ENCODE peak calls at places on chromosomes 6 and 20, in four cellular contexts. One of them, this sample, is unnamed.

GRCh38 chr6:82364087-82365010 is 732 bp downstream of the TPBG start:
- DNase-seq in HT1080: peak; percentile 66
- DNase-seq in choroid plexus epithelial cell: peak; percentile 59
- DNase-seq in HCEC 1CT: peak; percentile 70
- DNase-seq in this sample: no peak

GRCh38 chr6:166556871-166557322 is 29.6 kb downstream of the RAMACL start:
- DNase-seq in HT1080: peak; percentile 99
- DNase-seq in choroid plexus epithelial cell: peak; percentile 58
- DNase-seq in HCEC 1CT: peak; percentile 72
- DNase-seq in this sample: no peak

GRCh38 chr20:40691566-40692239 is 2.7 kb upstream of the MAFB start:
- DNase-seq in HT1080: no peak
- DNase-seq in choroid plexus epithelial cell: no peak
- DNase-seq in HCEC 1CT: no peak
- DNase-seq in this sample: no peak

GRCh38 chr20:59819496-59820203 is 113.8 kb downstream of the SYCP2 start:
- DNase-seq in HT1080: no peak
- DNase-seq in choroid plexus epithelial cell: no peak
- DNase-seq in HCEC 1CT: no peak
- DNase-seq in this sample: no peak

GRCh38 chr6:11778648-11779307 is at the start of gene ADTRP:
- DNase-seq in HT1080: no peak
- DNase-seq in choroid plexus epithelial cell: no peak
- DNase-seq in HCEC 1CT: no peak
- DNase-seq in this sample: no peak

GRCh38 chr6:133315811-133316210 is 74.7 kb downstream of the EYA4 start:
- DNase-seq in HT1080: no peak
- DNase-seq in choroid plexus epithelial cell: no peak
- DNase-seq in HCEC 1CT: no peak
- DNase-seq in this sample: no peak

GRCh38 chr20:23358923-23359572 is 2.9 kb upstream of the GZF1 start:
- DNase-seq in HT1080: no peak
- DNase-seq in choroid plexus epithelial cell: no peak
- DNase-seq in HCEC 1CT: no peak
- DNase-seq in this sample: no peak

GRCh38 chr6:142421285-142422202 is 119.7 kb downstream of the ADGRG6 start:
- DNase-seq in HT1080: no peak
- DNase-seq in choroid plexus epithelial cell: no peak
- DNase-seq in HCEC 1CT: no peak
- DNase-seq in this sample: no peak

GRCh38 chr20:17024513-17025105 is 202.2 kb upstream of the PCSK2 start:
- DNase-seq in HT1080: peak; percentile 92
- DNase-seq in choroid plexus epithelial cell: peak; percentile 12
- DNase-seq in HCEC 1CT: no peak
- DNase-seq in this sample: no peak

GRCh38 chr6:153207617-153208016 is 76.5 kb upstream of the RGS17 start:
- DNase-seq in HT1080: no peak
- DNase-seq in choroid plexus epithelial cell: no peak
- DNase-seq in HCEC 1CT: no peak
- DNase-seq in this sample: no peak

GRCh38 chr20:62708591-62709536 is at the start of gene NTSR1:
- DNase-seq in HT1080: no peak
- DNase-seq in choroid plexus epithelial cell: peak; percentile 4
- DNase-seq in HCEC 1CT: no peak
- DNase-seq in this sample: no peak

GRCh38 chr6:158408552-158409130 is 96.4 kb downstream of the TULP4 start:
- DNase-seq in HT1080: no peak
- DNase-seq in choroid plexus epithelial cell: peak; percentile 82
- DNase-seq in HCEC 1CT: no peak
- DNase-seq in this sample: no peak

GRCh38 chr6:105677671-105678475 is 275.0 kb upstream of the PREP start:
- DNase-seq in HT1080: no peak
- DNase-seq in choroid plexus epithelial cell: peak; percentile 16
- DNase-seq in HCEC 1CT: no peak
- DNase-seq in this sample: no peak

GRCh38 chr6:134636221-134636830 is 313.6 kb downstream of the ALDH8A1 start:
- DNase-seq in HT1080: no peak
- DNase-seq in choroid plexus epithelial cell: peak; percentile 52
- DNase-seq in HCEC 1CT: no peak
- DNase-seq in this sample: no peak

GRCh38 chr20:4136967-4137334 is 121.6 kb upstream of the RNF24 start:
- DNase-seq in HT1080: no peak
- DNase-seq in choroid plexus epithelial cell: no peak
- DNase-seq in HCEC 1CT: no peak
- DNase-seq in this sample: no peak